ENCODE peak calls at places on chromosomes 13 and 19, in six cellular contexts. N, Z, I, R, U and X are unnamed samples. For H3K4me1, the result is how much of the 10 kb centered on the place peaks cover.

GRCh38 chr13:38044067-38044466 is 174.5 kb upstream of the TRPC4 start:
- DNase-seq in I (no peak), N (no peak), U (no peak), R (no peak), Z (no peak), X (no peak)

GRCh38 chr13:21256351-21256761 is 79.9 kb downstream of the MRPL57 start:
- DNase-seq in N (no peak), R (no peak), Z (no peak), U (no peak), I (no peak), X (no peak)

GRCh38 chr13:99196466-99197256 is 4.0 kb upstream of the UBAC2 start:
- DNase-seq in R (no peak), Z (no peak), N (no peak), I (no peak), U (no peak), X (no peak)

GRCh38 chr19:1370579-1371361 is 12.9 kb upstream of the NDUFS7 start:
- DNase-seq in I (no peak), R (no peak), U (no peak), N (no peak), Z (no peak), X (peak)

GRCh38 chr13:46721054-46721453 is 75.9 kb downstream of the ESD start:
- DNase-seq in U (no peak), N (peak), R (peak), Z (peak), I (peak), X (peak)

GRCh38 chr19:33429891-33430673 is 56.6 kb downstream of the CEBPG start:
- DNase-seq in U (peak), Z (no peak), R (no peak), I (no peak), N (no peak), X (peak)

GRCh38 chr19:5098646-5099045 is 129.7 kb downstream of the KDM4B start:
- DNase-seq in I (no peak), U (no peak), R (no peak), Z (no peak), N (no peak), X (no peak)

GRCh38 chr13:99987180-99988047 is 5.8 kb downstream of the ZIC2 start:
- DNase-seq in U (peak), N (no peak), R (no peak), I (no peak), Z (no peak), X (no peak)

GRCh38 chr19:18044825-18045304 is 36.9 kb downstream of the ARRDC2 start:
- DNase-seq in R (peak), U (peak), I (peak), N (peak), Z (peak), X (peak)

GRCh38 chr19:48627211-48627864 is 8.0 kb downstream of the SPHK2 start:
- DNase-seq in R (no peak), U (peak), Z (peak), I (no peak), N (peak), X (no peak)

GRCh38 chr13:43848250-43848649 is 31.3 kb downstream of the CCDC122 start:
- DNase-seq in U (no peak), I (no peak), N (no peak), Z (no peak), R (no peak), X (no peak)

GRCh38 chr13:111387945-111388600 is 67.6 kb downstream of the TEX29 start:
- DNase-seq in U (no peak), I (no peak), R (peak), Z (no peak), N (no peak), X (no peak)

GRCh38 chr19:40150170-40150569 is 41.1 kb upstream of the MAP3K10 start:
- DNase-seq in R (no peak), U (no peak), Z (no peak), N (no peak), I (no peak), X (no peak)

GRCh38 chr13:21595546-21595822 is 8.5 kb downstream of the MICU2 start:
- DNase-seq in Z (no peak), N (no peak), U (no peak), I (no peak), R (no peak), X (no peak)

GRCh38 chr19:29532956-29533355 is 7.2 kb downstream of the VSTM2B start:
- DNase-seq in R (peak), U (peak), I (no peak), N (no peak), Z (no peak), X (no peak)

GRCh38 chr19:43362179-43362578 is 8.7 kb downstream of the CD177 start:
- DNase-seq in U (no peak), I (peak), Z (no peak), R (no peak), N (no peak), X (peak)

GRCh38 chr19:50486823-50487515 is 10.3 kb upstream of the GARIN5A start:
- DNase-seq in Z (no peak), U (peak), R (no peak), N (no peak), I (no peak), X (peak)

GRCh38 chr13:46051958-46052313 is 610 bp downstream of the ZC3H13 start:
- DNase-seq in I (peak), Z (no peak), N (no peak), U (no peak), R (no peak), X (no peak)

GRCh38 chr19:3932931-3933810 is at the start of gene NMRK2:
- DNase-seq in N (no peak), U (no peak), I (no peak), R (no peak), Z (no peak), X (peak)

GRCh38 chr19:963401-964022 is 20.6 kb upstream of the WDR18 start:
- DNase-seq in N (no peak), I (no peak), U (no peak), R (no peak), Z (no peak), X (no peak)

GRCh38 chr13:101988140-101988539 is 413.7 kb downstream of the FGF14 start:
- DNase-seq in N (no peak), R (no peak), U (no peak), I (no peak), Z (no peak), X (no peak)

GRCh38 chr13:103403148-103403740 is 337.0 kb upstream of the SLC10A2 start:
- DNase-seq in Z (no peak), I (no peak), N (no peak), R (no peak), U (no peak), X (no peak)

GRCh38 chr13:29566864-29567263 is 28.6 kb downstream of the SLC7A1 start:
- DNase-seq in Z (no peak), U (no peak), I (no peak), R (no peak), N (no peak), X (no peak)

GRCh38 chr13:43528992-43529391 is 257.8 kb downstream of the ENOX1 start:
- DNase-seq in Z (no peak), U (no peak), R (no peak), I (no peak), N (no peak), X (no peak)

GRCh38 chr19:19406878-19407639 is 1.6 kb downstream of the GATAD2A start:
- DNase-seq in R (peak), U (no peak), I (no peak), Z (peak), N (peak), X (no peak)

GRCh38 chr19:42120276-42121010 is 11.8 kb downstream of the POU2F2 start:
- DNase-seq in Z (no peak), U (no peak), N (no peak), R (no peak), I (no peak), X (no peak)
- H3K4me1 ChIP-seq in Z (under half), U (under half), N (under half), R (under half), I (under half), X (under half)

DNA sequence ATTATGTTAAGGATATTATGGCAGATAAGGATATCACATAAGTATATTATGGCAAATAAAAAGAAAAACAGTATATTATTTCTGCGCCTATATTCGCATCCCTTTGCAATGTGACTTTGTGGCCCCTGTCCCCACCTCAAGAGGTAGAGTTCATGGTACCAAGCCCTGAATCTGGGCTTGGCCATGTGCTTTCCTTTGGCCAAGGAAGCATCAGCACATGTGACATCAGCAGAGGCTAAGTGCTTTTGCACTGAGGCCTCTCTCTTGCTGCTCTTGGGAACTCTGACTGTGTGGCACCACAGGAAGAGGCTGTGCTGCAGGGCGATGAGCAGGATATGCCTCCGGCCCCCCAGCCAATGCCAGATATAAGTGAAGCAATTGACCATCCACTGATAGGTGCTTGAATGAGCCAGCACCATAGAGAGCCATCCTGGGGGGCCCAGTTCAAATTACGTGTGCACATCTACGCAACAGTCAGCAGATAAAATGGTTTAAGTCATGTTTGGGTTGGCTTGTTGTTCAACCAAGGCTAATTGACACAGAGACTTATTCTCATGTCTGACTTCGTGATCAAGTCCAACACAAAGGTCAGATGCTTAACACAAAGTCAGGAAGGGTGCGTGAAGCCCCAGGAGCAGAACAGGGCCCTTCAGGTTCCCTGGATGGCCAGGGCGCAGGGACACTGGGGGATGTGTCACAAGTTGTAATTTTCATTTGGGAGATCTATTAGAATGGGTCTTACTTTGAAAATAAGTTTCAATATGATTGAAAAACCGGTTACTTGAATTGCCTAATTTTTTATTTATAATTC is 173.3 kb downstream of the COL4A1 start:
- DNase-seq in I (no peak), Z (no peak), U (no peak), N (no peak), R (no peak), X (no peak)
- H3K4me1 ChIP-seq in I (under half), Z (under half), U (under half), N (under half), R (under half), X (under half)

DNA sequence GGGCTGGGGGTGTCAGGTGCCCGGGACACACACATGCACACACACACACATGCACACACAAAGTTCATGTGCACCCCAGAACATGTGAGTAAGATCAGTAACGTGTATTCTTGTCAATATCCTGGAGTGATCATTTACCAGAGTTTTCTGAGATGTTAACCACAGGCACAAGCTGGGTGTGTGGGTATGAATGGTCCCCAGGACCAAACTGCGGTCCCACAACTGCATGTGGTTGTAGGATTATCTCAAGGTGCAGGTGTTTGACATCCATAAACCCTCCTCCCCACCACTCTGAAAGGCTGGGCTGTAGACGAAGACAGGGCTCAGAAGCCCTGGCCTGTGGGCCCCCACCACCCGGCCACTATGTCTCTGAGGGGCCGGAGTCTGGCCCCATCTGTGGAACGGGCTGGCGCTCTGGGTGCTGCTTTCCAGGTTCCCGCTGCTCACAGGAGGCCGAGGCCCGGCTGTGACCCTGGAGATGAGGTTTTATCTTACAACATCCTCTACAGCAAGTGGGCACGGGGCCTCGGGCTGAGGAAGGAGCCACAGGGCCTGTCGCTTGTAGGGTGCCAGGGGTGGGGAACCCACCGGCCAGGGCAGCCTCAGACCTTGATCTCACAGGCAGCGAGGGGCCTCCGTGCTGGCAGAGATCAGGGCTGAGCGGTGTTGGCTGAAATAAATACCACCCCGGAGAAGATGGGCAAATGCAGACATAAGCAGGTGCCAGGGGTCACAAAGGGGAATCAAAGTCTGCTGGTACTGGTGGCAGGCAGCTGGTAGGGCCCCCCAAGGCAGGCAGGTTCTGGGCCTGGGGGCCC is 4.3 kb downstream of the F2RL3 start:
- DNase-seq in I (no peak), Z (no peak), N (no peak), U (no peak), R (no peak), X (no peak)
- H3K4me1 ChIP-seq in I (under half), Z (under half), N (under half), U (under half), R (under half), X (under half)

GRCh38 chr13:32426981-32427851 is 714 bp downstream of the N4BP2L1 start:
- DNase-seq in R (peak), U (peak), I (peak), N (peak), Z (peak), X (peak)
- H3K4me1 ChIP-seq in R (under half), U (under half), I (under half), N (under half), Z (under half), X (under half)

DNA sequence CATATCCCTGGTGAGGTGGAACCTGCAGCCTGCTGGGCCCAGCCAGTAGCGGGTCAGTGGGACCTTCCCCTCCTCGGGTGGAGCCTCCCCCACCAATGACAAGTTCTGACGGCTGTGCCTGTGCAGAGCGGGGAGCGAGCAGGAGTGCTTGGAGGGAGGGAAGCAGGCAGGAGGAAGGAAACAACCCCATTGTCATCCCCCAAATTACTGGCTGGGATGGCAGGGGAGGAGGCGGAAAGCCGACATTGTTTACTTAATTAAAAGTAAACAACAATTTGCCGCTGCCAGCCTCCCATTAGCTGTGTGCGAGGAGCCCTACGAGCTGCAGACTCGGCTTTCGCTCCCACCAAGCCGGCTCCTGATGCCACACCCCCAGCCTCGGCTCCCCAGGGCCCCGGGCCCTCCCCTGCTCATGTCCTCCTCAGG is 45.5 kb downstream of the LYL1 start:
- DNase-seq in I (no peak), Z (no peak), R (peak), N (no peak), U (no peak), X (peak)
- H3K4me1 ChIP-seq in I (half or more), Z (half or more), R (half or more), N (under half), U (half or more), X (half or more)

GRCh38 chr19:45137179-45137761 is 23.5 kb downstream of the NKPD1 start:
- DNase-seq in N (no peak), R (no peak), I (no peak), Z (peak), U (no peak), X (peak)

GRCh38 chr19:45136507-45137178 is 24.1 kb downstream of the NKPD1 start:
- DNase-seq in Z (no peak), U (no peak), I (no peak), R (no peak), N (no peak), X (no peak)

GRCh38 chr19:45138303-45138751 is 22.5 kb downstream of the NKPD1 start:
- DNase-seq in R (no peak), I (no peak), U (no peak), N (no peak), Z (no peak), X (no peak)

GRCh38 chr19:45133661-45134060 is 27.1 kb downstream of the NKPD1 start:
- DNase-seq in Z (no peak), U (no peak), N (no peak), I (no peak), R (no peak), X (no peak)

GRCh38 chr19:45135176-45135575 is 25.6 kb downstream of the NKPD1 start:
- DNase-seq in R (no peak), U (no peak), I (no peak), N (no peak), Z (no peak), X (no peak)
- H3K4me1 ChIP-seq in R (under half), U (under half), I (under half), N (under half), Z (under half), X (under half)